ENCODE peak calls at places on chromosomes 2 and 18, in five cellular contexts. One of them, this sample, is unnamed. For H3K4me1, the result is how much of the 10 kb centered on the place peaks cover.

GRCh38 chr2:111032721-111033532 is 87.8 kb upstream of the BCL2L11 start:
- DNase-seq in kidney: no peak
- DNase-seq in stomach: peak
- DNase-seq in ovary: no peak
- DNase-seq in CD8-positive, alpha-beta memory T cell: no peak
- DNase-seq in this sample: peak

GRCh38 chr2:108412995-108413726 is 35.4 kb downstream of the SULT1C4 start:
- DNase-seq in kidney: no peak
- DNase-seq in stomach: no peak
- DNase-seq in ovary: no peak
- DNase-seq in CD8-positive, alpha-beta memory T cell: no peak
- DNase-seq in this sample: peak

GRCh38 chr2:73985318-73986084 is 791 bp downstream of the TET3 start:
- DNase-seq in kidney: peak
- DNase-seq in stomach: peak
- DNase-seq in ovary: no peak
- DNase-seq in CD8-positive, alpha-beta memory T cell: peak
- DNase-seq in this sample: no peak

GRCh38 chr2:223943561-223944008 is 1.6 kb downstream of the WDFY1 start:
- DNase-seq in kidney: no peak
- DNase-seq in stomach: no peak
- DNase-seq in ovary: no peak
- DNase-seq in CD8-positive, alpha-beta memory T cell: no peak
- DNase-seq in this sample: peak

GRCh38 chr2:220127311-220127710 is 499.9 kb downstream of the SLC4A3 start:
- DNase-seq in kidney: no peak
- DNase-seq in stomach: no peak
- DNase-seq in ovary: no peak
- DNase-seq in CD8-positive, alpha-beta memory T cell: no peak
- DNase-seq in this sample: peak

GRCh38 chr2:61807036-61807757 is 46.7 kb downstream of the FAM161A start:
- DNase-seq in kidney: no peak
- DNase-seq in stomach: no peak
- DNase-seq in ovary: no peak
- DNase-seq in CD8-positive, alpha-beta memory T cell: no peak
- DNase-seq in this sample: no peak

GRCh38 chr2:86011449-86011941 is 94.2 kb downstream of the POLR1A start:
- DNase-seq in kidney: no peak
- DNase-seq in stomach: no peak
- DNase-seq in ovary: no peak
- DNase-seq in CD8-positive, alpha-beta memory T cell: no peak
- DNase-seq in this sample: no peak

GRCh38 chr18:44715245-44715644 is 34.6 kb downstream of the SETBP1 start:
- DNase-seq in kidney: peak
- DNase-seq in stomach: no peak
- DNase-seq in ovary: no peak
- DNase-seq in CD8-positive, alpha-beta memory T cell: no peak
- DNase-seq in this sample: peak

GRCh38 chr18:8901019-8901418 is 195.7 kb downstream of the MTCL1 start:
- DNase-seq in kidney: no peak
- DNase-seq in stomach: no peak
- DNase-seq in ovary: no peak
- DNase-seq in CD8-positive, alpha-beta memory T cell: no peak
- DNase-seq in this sample: no peak

GRCh38 chr18:35185771-35186170 is 55.1 kb upstream of the ZNF397 start:
- DNase-seq in kidney: no peak
- DNase-seq in stomach: no peak
- DNase-seq in ovary: no peak
- DNase-seq in CD8-positive, alpha-beta memory T cell: no peak
- DNase-seq in this sample: no peak

GRCh38 chr2:64212801-64213321 is 68.6 kb upstream of the PELI1 start:
- DNase-seq in kidney: no peak
- DNase-seq in stomach: no peak
- DNase-seq in ovary: no peak
- DNase-seq in CD8-positive, alpha-beta memory T cell: no peak
- DNase-seq in this sample: peak

GRCh38 chr2:64276417-64277095 is 132.3 kb upstream of the PELI1 start:
- DNase-seq in kidney: no peak
- DNase-seq in stomach: no peak
- DNase-seq in ovary: no peak
- DNase-seq in CD8-positive, alpha-beta memory T cell: no peak
- DNase-seq in this sample: peak

GRCh38 chr2:96698221-96698861 is 41.5 kb downstream of the LMAN2L start:
- DNase-seq in kidney: no peak
- DNase-seq in stomach: no peak
- DNase-seq in ovary: no peak
- DNase-seq in CD8-positive, alpha-beta memory T cell: no peak
- DNase-seq in this sample: peak

GRCh38 chr2:214477305-214477704 is 66.5 kb downstream of the VWC2L start:
- DNase-seq in kidney: no peak
- DNase-seq in stomach: no peak
- DNase-seq in ovary: no peak
- DNase-seq in CD8-positive, alpha-beta memory T cell: no peak
- DNase-seq in this sample: no peak

GRCh38 chr2:240236217-240237111 is 96.0 kb upstream of the OTOS start:
- DNase-seq in kidney: peak
- DNase-seq in stomach: no peak
- DNase-seq in ovary: peak
- DNase-seq in CD8-positive, alpha-beta memory T cell: no peak
- DNase-seq in this sample: no peak

GRCh38 chr2:33502025-33502424 is 25.6 kb downstream of the RASGRP3 start:
- DNase-seq in kidney: no peak
- DNase-seq in stomach: no peak
- DNase-seq in ovary: no peak
- DNase-seq in CD8-positive, alpha-beta memory T cell: no peak
- DNase-seq in this sample: no peak

GRCh38 chr2:171434671-171434980 is 600 bp downstream of the DCAF17 start:
- DNase-seq in kidney: no peak
- DNase-seq in stomach: no peak
- DNase-seq in ovary: no peak
- DNase-seq in CD8-positive, alpha-beta memory T cell: no peak
- DNase-seq in this sample: no peak

GRCh38 chr2:240060977-240061591 is 7.8 kb upstream of the OR6B3 start:
- DNase-seq in kidney: no peak
- DNase-seq in stomach: no peak
- DNase-seq in ovary: no peak
- DNase-seq in CD8-positive, alpha-beta memory T cell: peak
- DNase-seq in this sample: peak

GRCh38 chr2:113236367-113237159 is 42.2 kb downstream of the PAX8 start:
- DNase-seq in kidney: peak
- DNase-seq in stomach: no peak
- DNase-seq in ovary: no peak
- DNase-seq in CD8-positive, alpha-beta memory T cell: no peak
- DNase-seq in this sample: peak

GRCh38 chr2:218882463-218882821 is 1.8 kb downstream of the WNT10A start:
- DNase-seq in kidney: no peak
- DNase-seq in stomach: no peak
- DNase-seq in ovary: no peak
- DNase-seq in CD8-positive, alpha-beta memory T cell: no peak
- DNase-seq in this sample: no peak

GRCh38 chr2:58131191-58132011 is 84.8 kb downstream of the VRK2 start:
- DNase-seq in kidney: no peak
- DNase-seq in stomach: no peak
- DNase-seq in ovary: peak
- DNase-seq in CD8-positive, alpha-beta memory T cell: no peak
- DNase-seq in this sample: no peak

GRCh38 chr18:13048061-13048605 is 57.0 kb downstream of the CEP192 start:
- DNase-seq in kidney: no peak
- DNase-seq in stomach: no peak
- DNase-seq in ovary: no peak
- DNase-seq in CD8-positive, alpha-beta memory T cell: no peak
- DNase-seq in this sample: no peak

GRCh38 chr18:23235860-23236259 is 100.6 kb downstream of the CABLES1 start:
- DNase-seq in kidney: no peak
- DNase-seq in stomach: no peak
- DNase-seq in ovary: no peak
- DNase-seq in CD8-positive, alpha-beta memory T cell: no peak
- DNase-seq in this sample: no peak
- H3K4me1 ChIP-seq in kidney: under half
- H3K4me1 ChIP-seq in stomach: under half
- H3K4me1 ChIP-seq in ovary: under half
- H3K4me1 ChIP-seq in CD8-positive, alpha-beta memory T cell: under half
- H3K4me1 ChIP-seq in this sample: under half

DNA sequence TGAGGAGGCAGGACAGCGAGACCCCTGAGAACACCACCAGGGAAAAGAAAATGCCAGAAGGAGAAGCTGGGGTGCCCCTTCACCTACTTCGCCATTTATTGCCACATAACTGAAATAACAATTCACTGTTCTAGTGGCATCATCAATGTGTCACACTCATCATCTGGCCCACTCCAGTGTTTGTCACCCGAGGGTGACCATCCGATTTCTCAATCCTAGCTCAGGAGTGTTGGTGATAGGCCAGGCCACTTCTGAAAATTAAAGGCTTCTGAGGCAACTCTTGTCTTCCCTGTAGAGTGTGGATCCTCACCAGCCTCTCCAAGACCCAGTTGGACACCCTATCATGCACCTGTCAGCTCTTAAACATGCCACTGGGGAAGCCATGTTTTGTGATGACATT is 62.9 kb upstream of the BZW1 start:
- DNase-seq in kidney: no peak
- DNase-seq in stomach: no peak
- DNase-seq in ovary: no peak
- DNase-seq in CD8-positive, alpha-beta memory T cell: no peak
- DNase-seq in this sample: no peak
- H3K4me1 ChIP-seq in kidney: under half
- H3K4me1 ChIP-seq in stomach: under half
- H3K4me1 ChIP-seq in ovary: under half
- H3K4me1 ChIP-seq in CD8-positive, alpha-beta memory T cell: under half
- H3K4me1 ChIP-seq in this sample: under half

DNA sequence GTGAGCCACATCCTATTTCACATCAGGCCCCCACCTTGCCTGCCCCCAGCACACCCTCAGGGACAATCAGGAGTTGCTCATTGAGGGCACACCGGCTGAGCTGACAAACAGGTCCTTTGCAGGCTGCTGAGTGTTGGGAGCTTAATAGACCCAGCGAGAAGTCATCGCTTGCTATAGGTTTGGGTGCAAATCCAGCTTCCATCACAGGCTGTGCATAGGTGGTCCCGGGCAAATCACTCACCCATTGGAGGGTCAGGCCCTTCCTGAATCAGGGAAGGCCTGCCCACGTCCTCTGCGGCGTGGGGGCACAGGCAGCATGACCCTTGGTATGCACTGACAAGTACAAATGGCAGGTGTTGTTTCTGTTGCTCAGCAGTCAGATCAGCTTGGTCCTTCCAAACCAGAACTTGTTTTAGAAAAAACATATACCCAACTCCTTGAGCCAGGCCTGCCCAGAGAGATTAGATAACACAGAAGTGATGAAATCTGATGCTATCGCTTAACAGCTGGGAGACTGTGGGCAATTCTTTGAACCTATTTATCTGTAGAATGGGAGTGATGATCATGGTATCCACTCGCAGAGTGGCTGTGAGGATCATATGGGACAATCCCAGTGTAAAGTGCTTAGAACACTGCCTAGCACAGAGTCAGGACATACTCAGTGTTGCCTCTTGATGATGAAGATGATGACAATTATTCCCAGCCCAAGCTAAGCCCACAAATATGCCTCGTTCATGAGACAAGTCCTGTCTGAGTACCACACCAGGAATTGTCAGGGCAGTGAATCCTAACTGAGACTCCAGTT is 34.9 kb downstream of the SMAD7 start:
- DNase-seq in kidney: no peak
- DNase-seq in stomach: no peak
- DNase-seq in ovary: no peak
- DNase-seq in CD8-positive, alpha-beta memory T cell: no peak
- DNase-seq in this sample: no peak
- H3K4me1 ChIP-seq in kidney: under half
- H3K4me1 ChIP-seq in stomach: under half
- H3K4me1 ChIP-seq in ovary: under half
- H3K4me1 ChIP-seq in CD8-positive, alpha-beta memory T cell: under half
- H3K4me1 ChIP-seq in this sample: under half

DNA sequence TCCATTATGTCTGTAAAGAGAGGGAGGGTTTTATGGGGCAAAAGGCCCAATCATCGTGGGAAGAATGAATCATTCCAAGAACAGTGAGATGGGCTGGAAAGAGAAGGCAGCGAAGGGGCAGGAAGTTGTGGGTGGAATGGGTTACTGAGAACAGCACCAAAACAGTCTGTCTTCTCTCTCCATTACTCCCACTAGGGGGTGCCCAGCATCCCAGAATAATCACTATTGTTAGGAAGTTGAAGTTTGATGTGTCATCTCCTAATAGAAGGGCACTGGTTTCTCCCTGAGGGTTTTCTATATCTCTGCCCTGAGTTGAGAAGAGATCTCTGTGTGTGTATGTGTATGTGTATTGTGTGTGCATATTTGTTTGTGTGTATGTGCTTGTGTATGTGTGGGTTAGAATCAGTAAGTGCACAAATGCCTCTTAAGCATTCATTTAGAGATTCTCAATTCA is 76.6 kb upstream of the MAP4K3 start:
- DNase-seq in kidney: no peak
- DNase-seq in stomach: peak
- DNase-seq in ovary: peak
- DNase-seq in CD8-positive, alpha-beta memory T cell: no peak
- DNase-seq in this sample: peak
- H3K4me1 ChIP-seq in kidney: half or more
- H3K4me1 ChIP-seq in stomach: half or more
- H3K4me1 ChIP-seq in ovary: under half
- H3K4me1 ChIP-seq in CD8-positive, alpha-beta memory T cell: under half
- H3K4me1 ChIP-seq in this sample: under half

GRCh38 chr2:144253743-144254142 is 266.2 kb downstream of the ZEB2 start:
- DNase-seq in kidney: no peak
- DNase-seq in stomach: no peak
- DNase-seq in ovary: no peak
- DNase-seq in CD8-positive, alpha-beta memory T cell: no peak
- DNase-seq in this sample: no peak

GRCh38 chr2:144244938-144245337 is 275.0 kb downstream of the ZEB2 start:
- DNase-seq in kidney: no peak
- DNase-seq in stomach: no peak
- DNase-seq in ovary: no peak
- DNase-seq in CD8-positive, alpha-beta memory T cell: no peak
- DNase-seq in this sample: no peak

GRCh38 chr2:144252694-144253093 is 267.2 kb downstream of the ZEB2 start:
- DNase-seq in kidney: no peak
- DNase-seq in stomach: no peak
- DNase-seq in ovary: no peak
- DNase-seq in CD8-positive, alpha-beta memory T cell: no peak
- DNase-seq in this sample: no peak

GRCh38 chr2:144248350-144249034 is 271.4 kb downstream of the ZEB2 start:
- DNase-seq in kidney: no peak
- DNase-seq in stomach: no peak
- DNase-seq in ovary: no peak
- DNase-seq in CD8-positive, alpha-beta memory T cell: no peak
- DNase-seq in this sample: no peak

DNA sequence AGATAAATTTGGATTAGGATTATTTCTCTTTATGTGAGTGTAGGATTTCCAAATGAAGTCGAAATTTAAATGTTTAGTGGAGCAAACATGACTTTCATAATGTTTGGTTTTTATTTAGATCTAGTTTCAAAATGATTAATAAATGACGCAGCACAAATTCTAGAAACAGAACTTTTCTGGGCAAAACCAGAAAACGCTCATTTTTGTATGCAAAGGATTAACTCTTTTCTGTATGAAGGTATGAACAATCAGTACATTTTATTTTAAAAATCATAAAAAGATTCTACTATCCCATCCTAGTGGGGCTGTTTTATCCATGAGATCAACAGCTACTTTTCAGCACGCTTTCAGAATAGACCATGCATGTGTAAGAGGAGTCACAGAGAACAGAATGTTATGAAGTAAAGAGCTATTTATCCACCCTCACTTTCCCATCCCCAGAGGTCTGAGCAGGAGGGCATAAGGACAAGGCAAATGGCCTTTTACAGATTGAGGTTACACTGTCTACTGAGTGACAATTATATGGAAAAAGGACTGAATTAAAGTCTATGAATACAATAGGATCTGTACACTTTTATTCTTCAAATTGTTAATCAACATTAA is 270.8 kb downstream of the ZEB2 start:
- DNase-seq in kidney: no peak
- DNase-seq in stomach: no peak
- DNase-seq in ovary: no peak
- DNase-seq in CD8-positive, alpha-beta memory T cell: no peak
- DNase-seq in this sample: no peak
- H3K4me1 ChIP-seq in kidney: under half
- H3K4me1 ChIP-seq in stomach: under half
- H3K4me1 ChIP-seq in ovary: under half
- H3K4me1 ChIP-seq in CD8-positive, alpha-beta memory T cell: under half
- H3K4me1 ChIP-seq in this sample: under half

This sample was measured in mammary epithelial cell.